ENCODE peak calls at places on chromosome 22, in five cellular contexts. H, M, O, N and Q are unnamed samples.

GRCh38 chr22:39360242-39360641 is 10.5 kb downstream of the SYNGR1 start:
- DNase-seq in O (no peak), M (no peak), N (no peak), H (no peak), Q (no peak)

GRCh38 chr22:41913842-41914534 is 886 bp downstream of the SHISA8 start:
- DNase-seq in N (no peak), H (no peak), M (no peak), O (no peak), Q (no peak)

GRCh38 chr22:40202225-40202944 is 24.7 kb downstream of the TNRC6B start:
- DNase-seq in M (no peak), N (no peak), H (no peak), O (no peak), Q (no peak)

GRCh38 chr22:30472994-30473720 is 1.3 kb upstream of the SEC14L3 start:
- DNase-seq in H (no peak), N (no peak), O (no peak), M (no peak), Q (no peak)

GRCh38 chr22:39997939-39998726 is 3.4 kb downstream of the FAM83F start:
- DNase-seq in N (no peak), M (peak), O (no peak), H (no peak), Q (peak)

GRCh38 chr22:41327124-41327523 is 25.8 kb downstream of the ZC3H7B start:
- DNase-seq in M (no peak), O (no peak), N (no peak), H (no peak), Q (no peak)

GRCh38 chr22:22210889-22211833 is 33.4 kb upstream of the VPREB1 start:
- DNase-seq in H (no peak), O (no peak), M (no peak), N (no peak), Q (no peak)

GRCh38 chr22:27804683-27805297 is 3.2 kb upstream of the MN1 start:
- DNase-seq in M (no peak), N (no peak), O (peak), H (peak), Q (no peak)

GRCh38 chr22:41596776-41597634 is 7.4 kb upstream of the PMM1 start:
- DNase-seq in H (peak), O (peak), N (no peak), M (peak), Q (peak)

GRCh38 chr22:38489142-38489541 is 17.0 kb downstream of the DDX17 start:
- DNase-seq in M (no peak), N (no peak), O (no peak), H (no peak), Q (no peak)

GRCh38 chr22:44701824-44702478 is at the start of gene PRR5:
- DNase-seq in O (peak), H (peak), N (no peak), M (no peak), Q (peak)

GRCh38 chr22:29265929-29266328 is 1.9 kb downstream of the RHBDD3 start:
- DNase-seq in H (no peak), M (no peak), N (no peak), O (no peak), Q (no peak)

GRCh38 chr22:45784357-45785277 is 113.0 kb downstream of the ATXN10 start:
- DNase-seq in M (no peak), O (no peak), N (peak), H (no peak), Q (no peak)
- TF ChIP-seq SUZ12 in M (no peak), O (no peak), N (no peak), H (no peak), Q (no peak)

GRCh38 chr22:37223965-37224551 is 11.8 kb upstream of the SSTR3 start:
- DNase-seq in M (no peak), O (no peak), H (no peak), N (no peak), Q (no peak)
- TF ChIP-seq SUZ12 in M (no peak), O (no peak), H (no peak), N (no peak), Q (no peak)

GRCh38 chr22:35684270-35684700 is 33.4 kb upstream of the APOL5 start:
- DNase-seq in H (no peak), O (peak), M (no peak), N (no peak), Q (peak)
- TF ChIP-seq SUZ12 in H (no peak), O (no peak), M (no peak), N (no peak), Q (no peak)

GRCh38 chr22:20243176-20243544 is 25.0 kb downstream of the RTN4R start:
- DNase-seq in H (no peak), M (no peak), O (no peak), N (no peak), Q (no peak)
- TF ChIP-seq SUZ12 in H (no peak), M (no peak), O (no peak), N (no peak), Q (no peak)

DNA sequence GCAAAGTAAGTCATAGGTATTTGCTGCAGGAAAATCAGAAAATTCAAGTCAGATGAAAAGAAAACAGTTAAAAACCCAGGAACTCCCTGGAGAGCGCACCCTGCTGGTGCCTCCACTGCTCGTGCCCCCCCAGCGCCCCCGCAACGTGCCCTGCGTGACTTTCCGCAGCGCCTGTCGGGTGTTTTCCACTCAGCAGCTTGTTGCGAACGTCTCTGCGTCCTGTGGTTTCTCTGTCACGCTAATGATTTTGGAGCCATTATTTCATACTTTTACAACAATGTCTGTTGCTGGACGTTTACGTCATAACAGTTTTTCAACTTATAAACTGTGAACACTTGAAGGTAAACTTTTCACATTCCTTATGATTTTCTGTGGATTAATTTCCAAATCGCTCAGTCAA is 5.0 kb downstream of the CRELD2 start:
- DNase-seq in N (no peak), H (no peak), O (no peak), M (no peak), Q (no peak)
- TF ChIP-seq SUZ12 in N (no peak), H (no peak), O (no peak), M (no peak), Q (no peak)

GRCh38 chr22:37021710-37022482 is 2.4 kb downstream of the MPST start:
- DNase-seq in O (no peak), N (no peak), M (peak), H (peak), Q (peak)
- TF ChIP-seq SUZ12 in O (no peak), N (no peak), M (no peak), H (no peak), Q (no peak)

GRCh38 chr22:47598864-47599263 is 836.4 kb downstream of the TBC1D22A start:
- DNase-seq in M (no peak), H (no peak), N (no peak), O (no peak), Q (no peak)
- TF ChIP-seq SUZ12 in M (no peak), H (no peak), N (no peak), O (no peak), Q (no peak)

DNA sequence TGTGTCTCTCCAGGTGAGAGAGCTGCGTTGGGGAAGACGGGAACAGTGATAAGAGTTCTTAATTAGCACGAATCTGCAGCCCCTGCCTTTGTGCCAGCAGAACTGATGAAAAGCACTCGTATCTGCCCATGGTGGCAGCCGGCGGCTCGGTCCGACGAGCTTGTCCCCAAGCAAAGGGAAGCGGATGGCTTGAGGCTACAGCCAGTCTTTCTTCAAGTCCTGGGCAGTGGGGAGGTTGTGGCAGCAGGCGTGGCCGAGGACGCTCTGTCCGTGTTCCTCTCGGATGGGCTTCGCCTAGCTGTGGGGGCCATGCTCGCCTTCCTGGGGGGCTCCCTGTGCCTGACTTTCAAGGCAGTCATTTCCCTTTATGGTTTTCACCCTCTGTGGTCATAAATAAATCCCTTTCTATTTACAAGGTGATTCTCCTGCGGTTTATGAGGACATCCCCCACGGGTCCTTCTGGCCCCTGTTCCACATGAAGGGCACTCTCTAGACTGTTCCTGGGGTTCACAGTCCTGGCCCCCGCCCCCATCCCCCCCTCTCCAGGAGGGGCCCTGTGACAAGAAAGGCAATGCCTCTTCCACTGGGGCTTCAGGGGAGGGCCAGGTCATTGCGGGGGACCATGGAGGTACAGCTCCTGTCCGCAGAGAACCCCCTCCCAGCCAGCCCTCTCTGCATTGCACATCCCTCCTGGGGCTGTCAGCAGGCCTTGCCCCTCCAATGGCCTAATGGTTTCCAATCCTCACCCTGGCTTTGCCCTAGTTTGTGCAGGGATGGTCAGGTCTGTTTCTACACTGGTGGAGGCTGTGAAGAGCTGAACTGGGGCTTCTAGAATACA is 1212.3 kb downstream of the BRD1 start:
- DNase-seq in N (no peak), H (no peak), O (no peak), M (no peak), Q (no peak)
- TF ChIP-seq SUZ12 in N (no peak), H (no peak), O (no peak), M (no peak), Q (no peak)

GRCh38 chr22:46798366-46799057 is 36.1 kb downstream of the TBC1D22A start:
- DNase-seq in O (peak), H (peak), N (no peak), M (peak), Q (peak)

GRCh38 chr22:46796566-46797195 is 34.2 kb downstream of the TBC1D22A start:
- DNase-seq in H (no peak), M (no peak), O (no peak), N (no peak), Q (no peak)

GRCh38 chr22:46798041-46798365 is 35.6 kb downstream of the TBC1D22A start:
- DNase-seq in M (no peak), O (no peak), N (no peak), H (no peak), Q (no peak)

GRCh38 chr22:46795845-46796565 is 33.6 kb downstream of the TBC1D22A start:
- DNase-seq in N (no peak), H (no peak), O (no peak), M (no peak), Q (no peak)

DNA sequence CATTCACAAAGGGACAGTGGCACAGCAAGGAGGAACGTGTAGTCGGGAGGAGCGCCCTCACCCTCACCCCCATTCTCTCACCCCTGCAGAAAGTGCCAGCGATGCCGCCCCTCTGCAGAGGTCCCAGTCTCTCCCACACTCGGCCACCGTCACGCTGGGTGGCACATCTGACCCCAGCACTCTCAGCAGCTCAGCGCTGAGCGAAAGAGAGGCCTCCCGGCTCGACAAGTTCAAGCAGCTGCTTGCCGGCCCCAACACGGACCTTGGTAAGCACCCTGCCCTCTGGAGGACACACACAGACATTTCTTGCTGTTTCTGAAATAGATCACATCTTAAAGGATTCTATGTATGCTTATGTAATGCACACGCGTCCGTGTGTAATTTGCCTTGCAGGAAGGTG is 34.9 kb downstream of the TBC1D22A start:
- DNase-seq in O (peak), H (no peak), N (no peak), M (no peak), Q (no peak)
- TF ChIP-seq SUZ12 in O (no peak), H (no peak), N (no peak), M (no peak), Q (no peak)